ENCODE peak calls at places on chromosome 3, in five cellular contexts. One of them, this sample, is unnamed.

GRCh38 chr3:58058654-58059263 is 50.5 kb downstream of the FLNB start:
- DNase-seq in fibroblast of the aortic adventitia: peak; percentile 80
- DNase-seq in NB4: no peak
- DNase-seq in PC-3: peak; percentile 65
- DNase-seq in fibroblast of mammary gland: peak; percentile 83
- DNase-seq in this sample: peak; percentile 81

GRCh38 chr3:7203969-7204847 is 343.3 kb downstream of the GRM7 start:
- DNase-seq in fibroblast of the aortic adventitia: no peak
- DNase-seq in NB4: no peak
- DNase-seq in PC-3: no peak
- DNase-seq in fibroblast of mammary gland: no peak
- DNase-seq in this sample: no peak

GRCh38 chr3:51340311-51340829 is 44.7 kb upstream of the MANF start:
- DNase-seq in fibroblast of the aortic adventitia: peak; percentile 97
- DNase-seq in NB4: peak; percentile 9
- DNase-seq in PC-3: peak; percentile 93
- DNase-seq in fibroblast of mammary gland: peak; percentile 94
- DNase-seq in this sample: peak; percentile 82

GRCh38 chr3:112086857-112087524 is 802 bp downstream of the C3orf52 start:
- DNase-seq in fibroblast of the aortic adventitia: peak; percentile 47
- DNase-seq in NB4: no peak
- DNase-seq in PC-3: peak; percentile 82
- DNase-seq in fibroblast of mammary gland: peak; percentile 50
- DNase-seq in this sample: no peak

GRCh38 chr3:177475266-177475665 is 278.0 kb upstream of the TBL1XR1 start:
- DNase-seq in fibroblast of the aortic adventitia: no peak
- DNase-seq in NB4: no peak
- DNase-seq in PC-3: no peak
- DNase-seq in fibroblast of mammary gland: no peak
- DNase-seq in this sample: no peak

GRCh38 chr3:127208483-127209100 is 15.7 kb downstream of the PRR23E start:
- DNase-seq in fibroblast of the aortic adventitia: no peak
- DNase-seq in NB4: no peak
- DNase-seq in PC-3: no peak
- DNase-seq in fibroblast of mammary gland: no peak
- DNase-seq in this sample: no peak

GRCh38 chr3:48694610-48695051 is 8.9 kb upstream of the NCKIPSD start:
- DNase-seq in fibroblast of the aortic adventitia: peak; percentile 91
- DNase-seq in NB4: no peak
- DNase-seq in PC-3: peak; percentile 51
- DNase-seq in fibroblast of mammary gland: peak; percentile 90
- DNase-seq in this sample: peak; percentile 52

GRCh38 chr3:149199474-149199873 is 22.2 kb downstream of the CP start:
- DNase-seq in fibroblast of the aortic adventitia: peak; percentile 16
- DNase-seq in NB4: no peak
- DNase-seq in PC-3: peak; percentile 62
- DNase-seq in fibroblast of mammary gland: peak; percentile 17
- DNase-seq in this sample: no peak

GRCh38 chr3:45507820-45508317 is 86.7 kb upstream of the LIMD1 start:
- DNase-seq in fibroblast of the aortic adventitia: peak; percentile 29
- DNase-seq in NB4: no peak
- DNase-seq in PC-3: no peak
- DNase-seq in fibroblast of mammary gland: peak; percentile 63
- DNase-seq in this sample: no peak

GRCh38 chr3:175005193-175005592 is 146.1 kb downstream of the NAALADL2 start:
- DNase-seq in fibroblast of the aortic adventitia: no peak
- DNase-seq in NB4: no peak
- DNase-seq in PC-3: no peak
- DNase-seq in fibroblast of mammary gland: no peak
- DNase-seq in this sample: no peak

DNA sequence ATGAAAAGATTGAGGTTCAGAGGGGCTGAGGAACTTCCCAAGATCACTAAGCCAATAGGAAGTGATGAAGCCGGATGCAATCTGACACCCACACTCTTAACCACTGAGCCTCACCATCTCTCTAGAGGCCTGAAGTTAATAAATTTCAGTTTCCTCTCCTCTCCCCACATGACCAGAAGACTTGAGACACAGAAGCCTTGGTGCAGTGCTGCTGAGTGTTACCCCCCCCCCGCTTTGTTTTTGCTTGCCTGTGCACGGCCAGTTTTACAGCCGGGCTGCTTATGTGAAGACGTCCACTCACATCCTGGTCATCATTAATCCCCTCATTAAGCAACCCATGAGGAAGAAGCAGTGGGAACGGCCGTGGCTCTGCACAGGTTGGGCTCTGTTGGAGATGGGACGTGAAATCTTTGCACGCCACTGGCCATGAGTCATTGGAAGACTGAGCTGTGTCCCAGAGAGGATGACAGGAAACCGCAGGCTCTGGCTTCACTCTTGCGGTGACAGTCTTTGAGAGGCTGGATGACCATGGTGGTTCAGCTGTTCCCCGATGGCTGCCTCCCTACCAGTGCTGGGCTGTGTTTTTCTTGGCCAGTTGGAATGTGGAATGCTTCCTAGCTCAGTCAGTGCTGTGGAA is 232.5 kb upstream of the LRTM1 start:
- DNase-seq in fibroblast of the aortic adventitia: peak; percentile 98
- DNase-seq in NB4: peak; percentile 81
- DNase-seq in PC-3: peak; percentile 88
- DNase-seq in fibroblast of mammary gland: peak; percentile 100
- DNase-seq in this sample: peak; percentile 99
- H3K4me3 ChIP-seq in fibroblast of the aortic adventitia: peak overlapping the region; percentile 19
- H3K4me3 ChIP-seq in NB4: no peak overlapping the region
- H3K4me3 ChIP-seq in PC-3: no peak overlapping the region
- H3K4me3 ChIP-seq in fibroblast of mammary gland: no peak overlapping the region
- H3K4me3 ChIP-seq in this sample: no peak overlapping the region

GRCh38 chr3:124652009-124652408 is 78.2 kb upstream of the UMPS start:
- DNase-seq in fibroblast of the aortic adventitia: no peak
- DNase-seq in NB4: no peak
- DNase-seq in PC-3: no peak
- DNase-seq in fibroblast of mammary gland: no peak
- DNase-seq in this sample: no peak

GRCh38 chr3:124653788-124654469 is 76.3 kb upstream of the UMPS start:
- DNase-seq in fibroblast of the aortic adventitia: no peak
- DNase-seq in NB4: no peak
- DNase-seq in PC-3: no peak
- DNase-seq in fibroblast of mammary gland: no peak
- DNase-seq in this sample: no peak

GRCh38 chr3:124656531-124656930 is 73.7 kb upstream of the UMPS start:
- DNase-seq in fibroblast of the aortic adventitia: no peak
- DNase-seq in NB4: no peak
- DNase-seq in PC-3: no peak
- DNase-seq in fibroblast of mammary gland: no peak
- DNase-seq in this sample: no peak

GRCh38 chr3:124653071-124653470 is 77.2 kb upstream of the UMPS start:
- DNase-seq in fibroblast of the aortic adventitia: no peak
- DNase-seq in NB4: no peak
- DNase-seq in PC-3: no peak
- DNase-seq in fibroblast of mammary gland: no peak
- DNase-seq in this sample: no peak

GRCh38 chr3:124654470-124654845 is 75.8 kb upstream of the UMPS start:
- DNase-seq in fibroblast of the aortic adventitia: no peak
- DNase-seq in NB4: no peak
- DNase-seq in PC-3: no peak
- DNase-seq in fibroblast of mammary gland: no peak
- DNase-seq in this sample: no peak
- H3K4me3 ChIP-seq in fibroblast of the aortic adventitia: no peak overlapping the region
- H3K4me3 ChIP-seq in NB4: no peak overlapping the region
- H3K4me3 ChIP-seq in PC-3: no peak overlapping the region
- H3K4me3 ChIP-seq in fibroblast of mammary gland: no peak overlapping the region
- H3K4me3 ChIP-seq in this sample: no peak overlapping the region

GRCh38 chr3:11566478-11566877 is 77.2 kb downstream of the VGLL4 start:
- DNase-seq in fibroblast of the aortic adventitia: no peak
- DNase-seq in NB4: no peak
- DNase-seq in PC-3: no peak
- DNase-seq in fibroblast of mammary gland: no peak
- DNase-seq in this sample: no peak

GRCh38 chr3:11566916-11567315 is 76.8 kb downstream of the VGLL4 start:
- DNase-seq in fibroblast of the aortic adventitia: no peak
- DNase-seq in NB4: no peak
- DNase-seq in PC-3: no peak
- DNase-seq in fibroblast of mammary gland: no peak
- DNase-seq in this sample: no peak

GRCh38 chr3:11568503-11569155 is 75.1 kb downstream of the VGLL4 start:
- DNase-seq in fibroblast of the aortic adventitia: peak; percentile 92
- DNase-seq in NB4: no peak
- DNase-seq in PC-3: peak; percentile 93
- DNase-seq in fibroblast of mammary gland: peak; percentile 95
- DNase-seq in this sample: peak; percentile 75

GRCh38 chr3:11569156-11569741 is 74.5 kb downstream of the VGLL4 start:
- DNase-seq in fibroblast of the aortic adventitia: no peak
- DNase-seq in NB4: no peak
- DNase-seq in PC-3: no peak
- DNase-seq in fibroblast of mammary gland: no peak
- DNase-seq in this sample: no peak

GRCh38 chr3:11567516-11568467 is 75.9 kb downstream of the VGLL4 start:
- DNase-seq in fibroblast of the aortic adventitia: peak; percentile 83
- DNase-seq in NB4: no peak
- DNase-seq in PC-3: peak; percentile 97
- DNase-seq in fibroblast of mammary gland: peak; percentile 93
- DNase-seq in this sample: no peak
- H3K4me3 ChIP-seq in fibroblast of the aortic adventitia: peak overlapping the region; percentile 51
- H3K4me3 ChIP-seq in NB4: no peak overlapping the region
- H3K4me3 ChIP-seq in PC-3: peak overlapping the region; percentile 54
- H3K4me3 ChIP-seq in fibroblast of mammary gland: peak overlapping the region; percentile 27
- H3K4me3 ChIP-seq in this sample: peak overlapping the region; percentile 30

GRCh38 chr3:65837604-65838003 is 201.1 kb downstream of the MAGI1 start:
- DNase-seq in fibroblast of the aortic adventitia: no peak
- DNase-seq in NB4: no peak
- DNase-seq in PC-3: no peak
- DNase-seq in fibroblast of mammary gland: no peak
- DNase-seq in this sample: no peak
- H3K4me3 ChIP-seq in fibroblast of the aortic adventitia: no peak overlapping the region
- H3K4me3 ChIP-seq in NB4: no peak overlapping the region
- H3K4me3 ChIP-seq in PC-3: no peak overlapping the region
- H3K4me3 ChIP-seq in fibroblast of mammary gland: no peak overlapping the region
- H3K4me3 ChIP-seq in this sample: no peak overlapping the region

GRCh38 chr3:119408243-119408950 is 55.0 kb downstream of the TMEM39A start:
- DNase-seq in fibroblast of the aortic adventitia: no peak
- DNase-seq in NB4: no peak
- DNase-seq in PC-3: peak; percentile 14
- DNase-seq in fibroblast of mammary gland: no peak
- DNase-seq in this sample: no peak
- H3K4me3 ChIP-seq in fibroblast of the aortic adventitia: no peak overlapping the region
- H3K4me3 ChIP-seq in NB4: no peak overlapping the region
- H3K4me3 ChIP-seq in PC-3: no peak overlapping the region
- H3K4me3 ChIP-seq in fibroblast of mammary gland: no peak overlapping the region
- H3K4me3 ChIP-seq in this sample: no peak overlapping the region

DNA sequence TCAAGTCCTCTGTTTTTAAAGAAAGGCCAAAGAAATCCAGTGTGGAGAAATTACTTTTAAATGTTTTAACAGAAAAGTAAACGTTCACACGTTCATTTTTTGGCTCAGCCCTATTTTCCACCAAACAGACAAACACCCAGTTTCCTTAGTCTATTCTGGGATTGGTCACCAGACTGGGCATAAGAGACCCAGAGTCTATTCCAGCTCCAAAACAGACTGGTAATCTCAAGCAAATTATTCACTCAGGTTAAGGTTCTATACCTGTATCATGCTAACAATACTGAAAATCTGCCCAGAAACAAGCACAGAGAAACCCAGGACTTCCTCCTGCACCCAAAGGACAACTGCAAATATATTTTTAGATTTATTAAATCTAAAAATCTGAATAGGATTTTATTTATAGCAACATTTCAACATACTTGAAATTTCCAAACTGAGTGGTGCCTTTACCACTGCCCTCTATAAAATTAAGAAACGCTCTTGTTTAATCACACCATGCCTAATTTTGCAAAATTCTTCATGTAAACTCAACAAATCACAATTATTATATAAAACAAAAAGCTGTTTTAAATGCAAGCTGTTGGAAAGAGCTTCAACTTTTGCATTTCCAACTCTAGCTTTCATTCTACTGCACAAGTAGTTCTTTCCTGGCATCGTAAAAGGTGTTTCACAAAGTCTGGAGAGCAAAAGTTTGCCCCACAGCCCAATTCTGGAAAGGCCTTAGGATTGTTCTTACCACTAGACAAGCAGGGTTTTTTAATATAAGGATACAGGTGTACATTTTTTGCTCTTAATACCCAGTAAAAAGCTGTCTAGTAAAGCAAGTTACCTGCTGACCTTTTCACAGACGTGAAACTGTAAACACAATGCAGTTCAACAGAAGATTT is 18.7 kb downstream of the ZNF148 start:
- DNase-seq in fibroblast of the aortic adventitia: peak; percentile 11
- DNase-seq in NB4: no peak
- DNase-seq in PC-3: no peak
- DNase-seq in fibroblast of mammary gland: no peak
- DNase-seq in this sample: no peak
- H3K4me3 ChIP-seq in fibroblast of the aortic adventitia: peak overlapping the region; percentile 70
- H3K4me3 ChIP-seq in NB4: peak overlapping the region; percentile 77
- H3K4me3 ChIP-seq in PC-3: peak overlapping the region; percentile 72
- H3K4me3 ChIP-seq in fibroblast of mammary gland: peak overlapping the region; percentile 58
- H3K4me3 ChIP-seq in this sample: peak overlapping the region; percentile 59

This sample was measured in BJ.